ENCODE peak calls at places on chromosome 13, in ten cellular contexts. H is stimulated activated CD8-positive, alpha-beta memory T cell treated with anti-CD3 and anti-CD28 coated beads, Interleukin-12 subunit alpha, Interleukin-12 subunit beta, amount 100 ng/mL, for 1 hour; N is WTC11; Y is stimulated activated CD4-positive, alpha-beta T cell treated with anti-CD3 and anti-CD28 coated beads, Interleukin-12 subunit alpha, Interleukin-12 subunit beta, amount 100 ng/mL, for 4 hours; R is naive thymus-derived CD8-positive, alpha-beta T cell; D is amygdala; W is A172; A is posterior vena cava; L is T-helper 2 cell; C is fibroblast of lung. P is an unnamed sample.

GRCh38 chr13:93789058-93789457 is 562.5 kb downstream of the GPC6 start:
- DNase-seq in H (no peak), N (no peak), Y (no peak), R (no peak), D (no peak), W (no peak), A (no peak), L (no peak), C (no peak), P (no peak)

GRCh38 chr13:66402546-66402945 is 827.6 kb downstream of the PCDH9 start:
- DNase-seq in H (no peak), N (no peak), Y (no peak), R (no peak), D (no peak), W (no peak), A (no peak), L (no peak), C (no peak), P (no peak)

GRCh38 chr13:98482476-98483444 is 94.1 kb downstream of the STK24 start:
- DNase-seq in H (no peak), N (no peak), Y (no peak), R (no peak), D (peak), W (no peak), A (no peak), L (no peak), C (peak), P (peak)

GRCh38 chr13:27404680-27405079 is 19.7 kb upstream of the GTF3A start:
- DNase-seq in H (no peak), N (no peak), Y (no peak), R (no peak), D (no peak), W (no peak), A (no peak), L (no peak), C (no peak), P (no peak)

GRCh38 chr13:25409938-25410337 is 38.2 kb downstream of the ATP8A2 start:
- DNase-seq in H (no peak), N (no peak), Y (no peak), R (no peak), D (no peak), W (no peak), A (no peak), L (no peak), C (no peak), P (no peak)

GRCh38 chr13:98334620-98335205 is 157.6 kb upstream of the RNF113B start:
- DNase-seq in H (no peak), N (no peak), Y (no peak), R (no peak), D (no peak), W (no peak), A (no peak), L (no peak), C (no peak), P (no peak)

GRCh38 chr13:113489549-113490495 is 689 bp downstream of the DCUN1D2 start:
- DNase-seq in H (no peak), N (peak), Y (peak), R (peak), D (no peak), W (peak), A (no peak), L (no peak), C (peak), P (no peak)

GRCh38 chr13:78750735-78751134 is 91.8 kb upstream of the OBI1 start:
- DNase-seq in H (no peak), N (no peak), Y (no peak), R (no peak), D (no peak), W (no peak), A (no peak), L (no peak), C (no peak), P (no peak)

GRCh38 chr13:76016799-76017198 is 380.7 kb downstream of the LMO7 start:
- DNase-seq in H (no peak), N (peak), Y (no peak), R (no peak), D (no peak), W (peak), A (no peak), L (no peak), C (peak), P (no peak)

GRCh38 chr13:32731576-32731975 is 145.3 kb downstream of the PDS5B start:
- DNase-seq in H (no peak), N (no peak), Y (peak), R (no peak), D (no peak), W (no peak), A (no peak), L (no peak), C (peak), P (no peak)

GRCh38 chr13:24148414-24149305 is 11.9 kb upstream of the SPATA13 start:
- DNase-seq in H (no peak), N (no peak), Y (no peak), R (no peak), D (no peak), W (peak), A (no peak), L (no peak), C (peak), P (no peak)